ENCODE peak calls at places on chromosome 4, in ten cellular contexts. Y, Q, O, N, U, V, S, G, P and C are unnamed samples. For H3K36me3, the result is how much of the 10 kb centered on the place peaks cover.

GRCh38 chr4:53744446-53745160 is 153.3 kb upstream of the LNX1 start:
- DNase-seq in U (no peak), V (no peak), Y (no peak), N (no peak), P (no peak), O (no peak), G (no peak), Q (no peak), S (no peak), C (peak)

GRCh38 chr4:40722576-40723161 is 27.1 kb upstream of the NSUN7 start:
- DNase-seq in V (peak), N (no peak), P (no peak), Y (no peak), S (no peak), U (peak), O (no peak), G (no peak), Q (no peak), C (peak)

GRCh38 chr4:121340247-121340646 is 40.6 kb downstream of the QRFPR start:
- DNase-seq in P (no peak), Y (no peak), N (no peak), V (no peak), U (no peak), Q (no peak), O (no peak), S (no peak), G (no peak), C (no peak)

GRCh38 chr4:8355864-8356565 is 84.5 kb downstream of the ACOX3 start:
- DNase-seq in N (no peak), U (peak), V (no peak), S (no peak), Y (peak), G (peak), O (peak), P (no peak), Q (no peak), C (no peak)

GRCh38 chr4:6728320-6729029 is 12.5 kb downstream of the BLOC1S4 start:
- DNase-seq in V (no peak), O (no peak), Q (no peak), G (no peak), U (no peak), N (no peak), P (no peak), S (no peak), Y (no peak), C (no peak)

GRCh38 chr4:1296324-1297022 is 6.8 kb downstream of the MAEA start:
- DNase-seq in N (no peak), O (no peak), V (no peak), U (no peak), S (peak), G (peak), Y (no peak), Q (no peak), P (no peak), C (no peak)

GRCh38 chr4:40228497-40229365 is 31.9 kb downstream of the RHOH start:
- DNase-seq in V (no peak), Y (no peak), N (no peak), G (no peak), U (no peak), S (no peak), P (no peak), Q (no peak), O (peak), C (peak)

GRCh38 chr4:110840221-110840654 is 217.4 kb upstream of the PITX2 start:
- DNase-seq in P (no peak), V (no peak), S (no peak), Y (peak), U (peak), N (no peak), O (no peak), G (no peak), Q (no peak), C (no peak)

GRCh38 chr4:8153441-8153840 is 5.2 kb downstream of the ABLIM2 start:
- DNase-seq in P (no peak), U (no peak), Q (no peak), N (no peak), Y (no peak), S (peak), G (no peak), V (no peak), O (no peak), C (no peak)

GRCh38 chr4:108113229-108113628 is 55.5 kb downstream of the LEF1 start:
- DNase-seq in N (no peak), Y (no peak), G (no peak), U (no peak), S (no peak), P (no peak), O (peak), V (no peak), Q (no peak), C (no peak)

GRCh38 chr4:128241425-128241913 is 46.1 kb downstream of the PGRMC2 start:
- DNase-seq in N (peak), O (no peak), Y (peak), Q (no peak), V (no peak), G (peak), S (no peak), P (no peak), U (peak), C (no peak)

GRCh38 chr4:165326831-165327210 is 648 bp upstream of the MSMO1 start:
- DNase-seq in U (peak), P (no peak), N (peak), Q (no peak), G (peak), Y (no peak), S (no peak), V (peak), O (peak), C (no peak)

GRCh38 chr4:45160932-45161331 is 434.6 kb upstream of the GNPDA2 start:
- DNase-seq in Q (no peak), S (no peak), N (no peak), P (no peak), Y (no peak), G (no peak), O (no peak), V (no peak), U (no peak), C (no peak)

GRCh38 chr4:101458914-101459313 is 111.6 kb upstream of the PPP3CA start:
- DNase-seq in N (no peak), Y (peak), O (no peak), Q (no peak), P (no peak), V (no peak), U (peak), S (no peak), G (no peak), C (no peak)

GRCh38 chr4:130238121-130238520 is 1142.2 kb downstream of the C4orf33 start:
- DNase-seq in G (no peak), Q (no peak), P (no peak), V (no peak), N (no peak), U (no peak), S (no peak), Y (peak), O (no peak), C (no peak)

GRCh38 chr4:122234686-122235085 is 82.6 kb downstream of the BLTP1 start:
- DNase-seq in G (no peak), V (no peak), S (no peak), O (no peak), P (no peak), Y (no peak), U (no peak), N (no peak), Q (no peak), C (no peak)

GRCh38 chr4:6476893-6477292 is 4.5 kb upstream of the PPP2R2C start:
- DNase-seq in N (no peak), P (no peak), G (no peak), V (no peak), Y (no peak), S (no peak), Q (peak), U (no peak), O (peak), C (no peak)

GRCh38 chr4:185005209-185005819 is 13.0 kb upstream of the HELT start:
- DNase-seq in N (peak), Q (peak), Y (peak), U (peak), O (peak), V (peak), P (peak), G (peak), S (peak), C (no peak)

GRCh38 chr4:185003596-185004351 is 14.5 kb upstream of the HELT start:
- DNase-seq in Y (no peak), Q (no peak), N (no peak), P (no peak), V (no peak), S (no peak), U (no peak), G (no peak), O (no peak), C (no peak)

GRCh38 chr4:185004562-185005208 is 13.6 kb upstream of the HELT start:
- DNase-seq in N (peak), P (no peak), G (no peak), V (peak), S (no peak), U (no peak), Y (no peak), O (no peak), Q (no peak), C (no peak)

GRCh38 chr4:185002784-185003183 is 15.5 kb upstream of the HELT start:
- DNase-seq in N (no peak), S (no peak), Q (no peak), U (no peak), V (no peak), P (no peak), G (no peak), Y (no peak), O (no peak), C (no peak)
- TF ChIP-seq CTCF in N (no peak), S (no peak), Q (no peak), U (no peak), V (no peak), P (no peak), G (no peak), Y (no peak), O (no peak), C (no peak)

GRCh38 chr4:82913305-82913704 is 12.8 kb downstream of the THAP9 start:
- DNase-seq in U (no peak), Q (no peak), O (no peak), V (no peak), N (no peak), G (no peak), S (no peak), P (no peak), Y (no peak), C (no peak)
- H3K36me3 ChIP-seq in U (under half), Q (under half), O (under half), V (under half), N (under half), G (under half), S (under half), P (under half), Y (under half), C (under half)

GRCh38 chr4:48340276-48340904 is 939 bp upstream of the SLAIN2 start:
- DNase-seq in G (peak), N (no peak), Q (no peak), P (no peak), S (no peak), O (peak), U (peak), V (peak), Y (peak), C (peak)

GRCh38 chr4:48340905-48341775 is at the start of gene SLAIN2:
- DNase-seq in U (peak), N (peak), Y (peak), P (peak), O (peak), V (peak), Q (peak), S (peak), G (peak), C (peak)

GRCh38 chr4:48337726-48338125 is 3.6 kb upstream of the SLAIN2 start:
- DNase-seq in Y (no peak), Q (no peak), P (no peak), O (no peak), U (no peak), V (no peak), S (no peak), N (no peak), G (peak), C (no peak)

GRCh38 chr4:48341776-48342558 is 638 bp downstream of the SLAIN2 start:
- DNase-seq in U (peak), N (peak), S (peak), Y (peak), O (peak), Q (peak), P (no peak), V (peak), G (peak), C (peak)

DNA sequence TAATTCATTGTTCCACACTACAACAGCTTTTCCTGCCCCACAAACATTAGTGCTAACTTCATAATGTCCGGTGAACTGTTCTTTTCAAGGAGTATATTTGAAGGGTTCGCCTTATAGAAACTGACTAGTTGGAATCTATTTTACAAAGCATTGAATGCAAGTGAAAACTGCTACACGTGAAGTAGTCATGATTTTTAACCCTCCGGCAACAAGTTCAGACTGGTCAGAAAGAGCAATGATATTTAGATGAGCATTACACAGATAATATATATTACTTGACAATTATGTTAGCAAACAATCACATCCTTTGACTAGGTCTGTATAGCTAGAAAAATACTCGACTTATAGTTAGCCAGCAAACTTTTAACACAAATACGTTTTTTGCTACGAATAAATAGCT is 1.7 kb upstream of the SLAIN2 start:
- DNase-seq in G (no peak), Y (no peak), N (no peak), V (no peak), P (no peak), Q (no peak), O (no peak), S (no peak), U (no peak), C (no peak)
- H3K4me3 ChIP-seq in G (no peak), Y (no peak), N (no peak), V (no peak), P (no peak), Q (no peak), O (no peak), S (no peak), U (no peak), C (no peak)

GRCh38 chr4:86878640-86879039 is 13.6 kb downstream of the C4orf36 start:
- DNase-seq in G (no peak), V (no peak), U (no peak), S (no peak), Q (no peak), P (no peak), O (no peak), Y (no peak), N (no peak), C (no peak)
- TF ChIP-seq CTCF in G (no peak), V (no peak), U (no peak), S (no peak), Q (peak), P (peak), O (no peak), Y (no peak), N (no peak), C (no peak)